ENCODE peak calls at places on chromosomes 16 and 17, in nine cellular contexts. One of them, this sample, is unnamed.
A peak's percentile ranks its signal among the peaks of the same experiment; 100 is the strongest.

GRCh38 chr17:38870259-38871165 is 654 bp downstream of the LASP1 start:
- DNase-seq in heart left ventricle: peak; percentile 84
- DNase-seq in pancreas: peak; percentile 68
- DNase-seq in gastrocnemius medialis: peak; percentile 67
- DNase-seq in ovary: peak; percentile 83
- DNase-seq in cardiac muscle cell: peak; percentile 67
- DNase-seq in heart right ventricle: peak; percentile 76
- DNase-seq in nephron progenitor cell: peak; percentile 63
- DNase-seq in AG04450: no peak
- DNase-seq in this sample: peak; percentile 49

GRCh38 chr16:48499822-48500440 is 110.0 kb downstream of the N4BP1 start:
- DNase-seq in gastrocnemius medialis: no peak
- DNase-seq in AG04450: peak; percentile 75
- DNase-seq in heart right ventricle: peak; percentile 58
- DNase-seq in nephron progenitor cell: no peak
- DNase-seq in heart left ventricle: no peak
- DNase-seq in pancreas: no peak
- DNase-seq in cardiac muscle cell: peak; percentile 97
- DNase-seq in ovary: peak; percentile 61
- DNase-seq in this sample: no peak

GRCh38 chr16:67909056-67909742 is 16.1 kb downstream of the PSKH1 start:
- DNase-seq in ovary: no peak
- DNase-seq in nephron progenitor cell: no peak
- DNase-seq in AG04450: no peak
- DNase-seq in gastrocnemius medialis: no peak
- DNase-seq in heart right ventricle: no peak
- DNase-seq in heart left ventricle: no peak
- DNase-seq in pancreas: no peak
- DNase-seq in cardiac muscle cell: no peak
- DNase-seq in this sample: no peak

GRCh38 chr16:30748634-30749445 is 615 bp downstream of the PHKG2 start:
- DNase-seq in heart left ventricle: peak; percentile 58
- DNase-seq in cardiac muscle cell: peak; percentile 61
- DNase-seq in ovary: peak; percentile 70
- DNase-seq in AG04450: no peak
- DNase-seq in gastrocnemius medialis: peak; percentile 49
- DNase-seq in pancreas: peak; percentile 58
- DNase-seq in heart right ventricle: peak; percentile 43
- DNase-seq in nephron progenitor cell: peak; percentile 61
- DNase-seq in this sample: peak; percentile 56

GRCh38 chr17:43010667-43011308 is 4.2 kb downstream of the IFI35 start:
- DNase-seq in cardiac muscle cell: no peak
- DNase-seq in gastrocnemius medialis: no peak
- DNase-seq in pancreas: peak; percentile 34
- DNase-seq in heart left ventricle: no peak
- DNase-seq in ovary: no peak
- DNase-seq in heart right ventricle: no peak
- DNase-seq in nephron progenitor cell: no peak
- DNase-seq in AG04450: no peak
- DNase-seq in this sample: no peak

GRCh38 chr17:7932483-7932891 is 481 bp downstream of the CNTROB start:
- DNase-seq in nephron progenitor cell: peak; percentile 19
- DNase-seq in ovary: no peak
- DNase-seq in pancreas: no peak
- DNase-seq in gastrocnemius medialis: no peak
- DNase-seq in AG04450: no peak
- DNase-seq in heart left ventricle: no peak
- DNase-seq in heart right ventricle: no peak
- DNase-seq in cardiac muscle cell: peak; percentile 32
- DNase-seq in this sample: no peak

GRCh38 chr17:42920106-42920900 is 19.7 kb downstream of the G6PC1 start:
- DNase-seq in cardiac muscle cell: no peak
- DNase-seq in gastrocnemius medialis: no peak
- DNase-seq in pancreas: no peak
- DNase-seq in heart left ventricle: no peak
- DNase-seq in heart right ventricle: no peak
- DNase-seq in AG04450: no peak
- DNase-seq in ovary: no peak
- DNase-seq in nephron progenitor cell: no peak
- DNase-seq in this sample: no peak

GRCh38 chr17:40552806-40553693 is 12.2 kb downstream of the CCR7 start:
- DNase-seq in AG04450: no peak
- DNase-seq in nephron progenitor cell: no peak
- DNase-seq in heart right ventricle: no peak
- DNase-seq in cardiac muscle cell: no peak
- DNase-seq in ovary: no peak
- DNase-seq in heart left ventricle: no peak
- DNase-seq in gastrocnemius medialis: no peak
- DNase-seq in pancreas: no peak
- DNase-seq in this sample: no peak

GRCh38 chr17:51852603-51853002 is 305.9 kb downstream of the CA10 start:
- DNase-seq in ovary: no peak
- DNase-seq in heart right ventricle: no peak
- DNase-seq in heart left ventricle: no peak
- DNase-seq in pancreas: no peak
- DNase-seq in nephron progenitor cell: no peak
- DNase-seq in cardiac muscle cell: no peak
- DNase-seq in gastrocnemius medialis: no peak
- DNase-seq in AG04450: no peak
- DNase-seq in this sample: no peak

GRCh38 chr17:51853857-51854256 is 304.7 kb downstream of the CA10 start:
- DNase-seq in ovary: no peak
- DNase-seq in heart right ventricle: no peak
- DNase-seq in heart left ventricle: no peak
- DNase-seq in gastrocnemius medialis: no peak
- DNase-seq in cardiac muscle cell: no peak
- DNase-seq in nephron progenitor cell: no peak
- DNase-seq in pancreas: peak; percentile 46
- DNase-seq in AG04450: no peak
- DNase-seq in this sample: no peak

GRCh38 chr17:51846561-51846960 is 312.0 kb downstream of the CA10 start:
- DNase-seq in heart left ventricle: no peak
- DNase-seq in nephron progenitor cell: no peak
- DNase-seq in heart right ventricle: no peak
- DNase-seq in ovary: no peak
- DNase-seq in pancreas: no peak
- DNase-seq in cardiac muscle cell: no peak
- DNase-seq in AG04450: no peak
- DNase-seq in gastrocnemius medialis: no peak
- DNase-seq in this sample: no peak

GRCh38 chr17:51848451-51848850 is 310.1 kb downstream of the CA10 start:
- DNase-seq in heart right ventricle: no peak
- DNase-seq in gastrocnemius medialis: no peak
- DNase-seq in ovary: no peak
- DNase-seq in AG04450: no peak
- DNase-seq in heart left ventricle: no peak
- DNase-seq in pancreas: no peak
- DNase-seq in cardiac muscle cell: no peak
- DNase-seq in nephron progenitor cell: no peak
- DNase-seq in this sample: no peak

GRCh38 chr17:51850206-51850605 is 308.3 kb downstream of the CA10 start:
- DNase-seq in heart left ventricle: no peak
- DNase-seq in AG04450: no peak
- DNase-seq in nephron progenitor cell: no peak
- DNase-seq in cardiac muscle cell: no peak
- DNase-seq in heart right ventricle: no peak
- DNase-seq in gastrocnemius medialis: no peak
- DNase-seq in pancreas: no peak
- DNase-seq in ovary: no peak
- DNase-seq in this sample: no peak
- TF ChIP-seq CTCF in heart left ventricle: no peak
- TF ChIP-seq CTCF in AG04450: no peak
- TF ChIP-seq CTCF in nephron progenitor cell: no peak
- TF ChIP-seq CTCF in cardiac muscle cell: no peak
- TF ChIP-seq CTCF in heart right ventricle: no peak
- TF ChIP-seq CTCF in gastrocnemius medialis: no peak
- TF ChIP-seq CTCF in pancreas: no peak
- TF ChIP-seq CTCF in ovary: no peak
- TF ChIP-seq CTCF in this sample: no peak

GRCh38 chr17:67557921-67558320 is 159.8 kb upstream of the NOL11 start:
- DNase-seq in gastrocnemius medialis: no peak
- DNase-seq in heart right ventricle: no peak
- DNase-seq in ovary: no peak
- DNase-seq in nephron progenitor cell: no peak
- DNase-seq in cardiac muscle cell: peak; percentile 25
- DNase-seq in pancreas: no peak
- DNase-seq in AG04450: no peak
- DNase-seq in heart left ventricle: no peak
- DNase-seq in this sample: no peak

GRCh38 chr17:67562036-67562435 is 155.7 kb upstream of the NOL11 start:
- DNase-seq in ovary: no peak
- DNase-seq in heart left ventricle: no peak
- DNase-seq in heart right ventricle: no peak
- DNase-seq in gastrocnemius medialis: no peak
- DNase-seq in nephron progenitor cell: no peak
- DNase-seq in AG04450: no peak
- DNase-seq in cardiac muscle cell: no peak
- DNase-seq in pancreas: no peak
- DNase-seq in this sample: no peak

GRCh38 chr17:67557052-67557845 is 160.5 kb upstream of the NOL11 start:
- DNase-seq in gastrocnemius medialis: no peak
- DNase-seq in nephron progenitor cell: no peak
- DNase-seq in heart right ventricle: no peak
- DNase-seq in ovary: no peak
- DNase-seq in AG04450: no peak
- DNase-seq in pancreas: no peak
- DNase-seq in cardiac muscle cell: no peak
- DNase-seq in heart left ventricle: no peak
- DNase-seq in this sample: no peak

GRCh38 chr17:67558740-67559380 is 158.9 kb upstream of the NOL11 start:
- DNase-seq in pancreas: no peak
- DNase-seq in nephron progenitor cell: no peak
- DNase-seq in ovary: no peak
- DNase-seq in cardiac muscle cell: peak; percentile 43
- DNase-seq in AG04450: no peak
- DNase-seq in gastrocnemius medialis: peak; percentile 25
- DNase-seq in heart left ventricle: no peak
- DNase-seq in heart right ventricle: no peak
- DNase-seq in this sample: no peak

GRCh38 chr17:67559381-67559966 is 158.3 kb upstream of the NOL11 start:
- DNase-seq in cardiac muscle cell: no peak
- DNase-seq in pancreas: no peak
- DNase-seq in ovary: no peak
- DNase-seq in nephron progenitor cell: no peak
- DNase-seq in AG04450: no peak
- DNase-seq in gastrocnemius medialis: no peak
- DNase-seq in heart right ventricle: no peak
- DNase-seq in heart left ventricle: no peak
- DNase-seq in this sample: no peak
- TF ChIP-seq CTCF in cardiac muscle cell: peak; percentile 18
- TF ChIP-seq CTCF in pancreas: no peak
- TF ChIP-seq CTCF in ovary: no peak
- TF ChIP-seq CTCF in nephron progenitor cell: no peak
- TF ChIP-seq CTCF in AG04450: no peak
- TF ChIP-seq CTCF in gastrocnemius medialis: no peak
- TF ChIP-seq CTCF in heart right ventricle: no peak
- TF ChIP-seq CTCF in heart left ventricle: no peak
- TF ChIP-seq CTCF in this sample: no peak

GRCh38 chr16:11968577-11968976 is 3.6 kb downstream of the TNFRSF17 start:
- DNase-seq in heart left ventricle: no peak
- DNase-seq in gastrocnemius medialis: no peak
- DNase-seq in cardiac muscle cell: no peak
- DNase-seq in heart right ventricle: no peak
- DNase-seq in ovary: no peak
- DNase-seq in nephron progenitor cell: no peak
- DNase-seq in AG04450: no peak
- DNase-seq in pancreas: no peak
- DNase-seq in this sample: no peak

GRCh38 chr16:11976850-11977205 is 294 bp downstream of the SNX29 start:
- DNase-seq in heart left ventricle: no peak
- DNase-seq in cardiac muscle cell: no peak
- DNase-seq in ovary: no peak
- DNase-seq in AG04450: no peak
- DNase-seq in heart right ventricle: peak; percentile 13
- DNase-seq in pancreas: no peak
- DNase-seq in gastrocnemius medialis: no peak
- DNase-seq in nephron progenitor cell: no peak
- DNase-seq in this sample: no peak

GRCh38 chr16:11973065-11973464 is 3.5 kb upstream of the SNX29 start:
- DNase-seq in AG04450: no peak
- DNase-seq in heart left ventricle: no peak
- DNase-seq in heart right ventricle: no peak
- DNase-seq in gastrocnemius medialis: no peak
- DNase-seq in cardiac muscle cell: no peak
- DNase-seq in nephron progenitor cell: no peak
- DNase-seq in ovary: no peak
- DNase-seq in pancreas: no peak
- DNase-seq in this sample: no peak

GRCh38 chr16:11967195-11967911 is 2.3 kb downstream of the TNFRSF17 start:
- DNase-seq in nephron progenitor cell: no peak
- DNase-seq in cardiac muscle cell: no peak
- DNase-seq in ovary: no peak
- DNase-seq in heart left ventricle: no peak
- DNase-seq in gastrocnemius medialis: no peak
- DNase-seq in AG04450: no peak
- DNase-seq in heart right ventricle: no peak
- DNase-seq in pancreas: no peak
- DNase-seq in this sample: no peak

GRCh38 chr16:11972128-11972527 is 4.4 kb upstream of the SNX29 start:
- DNase-seq in heart right ventricle: no peak
- DNase-seq in AG04450: no peak
- DNase-seq in gastrocnemius medialis: no peak
- DNase-seq in cardiac muscle cell: peak; percentile 38
- DNase-seq in nephron progenitor cell: no peak
- DNase-seq in pancreas: no peak
- DNase-seq in heart left ventricle: no peak
- DNase-seq in ovary: no peak
- DNase-seq in this sample: no peak
- TF ChIP-seq CTCF in heart right ventricle: no peak
- TF ChIP-seq CTCF in AG04450: peak; percentile 43
- TF ChIP-seq CTCF in gastrocnemius medialis: no peak
- TF ChIP-seq CTCF in cardiac muscle cell: peak; percentile 23
- TF ChIP-seq CTCF in nephron progenitor cell: no peak
- TF ChIP-seq CTCF in pancreas: no peak
- TF ChIP-seq CTCF in heart left ventricle: no peak
- TF ChIP-seq CTCF in ovary: no peak
- TF ChIP-seq CTCF in this sample: no peak

GRCh38 chr17:66273391-66273722 is 29.1 kb upstream of the PRKCA start:
- DNase-seq in nephron progenitor cell: no peak
- DNase-seq in pancreas: no peak
- DNase-seq in heart right ventricle: no peak
- DNase-seq in heart left ventricle: no peak
- DNase-seq in ovary: no peak
- DNase-seq in AG04450: no peak
- DNase-seq in gastrocnemius medialis: no peak
- DNase-seq in cardiac muscle cell: no peak
- DNase-seq in this sample: no peak

GRCh38 chr17:66271512-66271911 is 30.9 kb upstream of the PRKCA start:
- DNase-seq in AG04450: no peak
- DNase-seq in heart left ventricle: no peak
- DNase-seq in nephron progenitor cell: no peak
- DNase-seq in pancreas: no peak
- DNase-seq in ovary: no peak
- DNase-seq in cardiac muscle cell: no peak
- DNase-seq in gastrocnemius medialis: no peak
- DNase-seq in heart right ventricle: no peak
- DNase-seq in this sample: no peak

GRCh38 chr17:66270106-66270505 is 32.3 kb upstream of the PRKCA start:
- DNase-seq in ovary: no peak
- DNase-seq in gastrocnemius medialis: no peak
- DNase-seq in pancreas: no peak
- DNase-seq in nephron progenitor cell: no peak
- DNase-seq in heart left ventricle: no peak
- DNase-seq in cardiac muscle cell: no peak
- DNase-seq in heart right ventricle: no peak
- DNase-seq in AG04450: no peak
- DNase-seq in this sample: no peak

GRCh38 chr17:66275651-66276050 is 26.8 kb upstream of the PRKCA start:
- DNase-seq in heart right ventricle: no peak
- DNase-seq in heart left ventricle: no peak
- DNase-seq in gastrocnemius medialis: no peak
- DNase-seq in ovary: no peak
- DNase-seq in nephron progenitor cell: no peak
- DNase-seq in cardiac muscle cell: peak; percentile 78
- DNase-seq in pancreas: no peak
- DNase-seq in AG04450: peak; percentile 56
- DNase-seq in this sample: no peak

DNA sequence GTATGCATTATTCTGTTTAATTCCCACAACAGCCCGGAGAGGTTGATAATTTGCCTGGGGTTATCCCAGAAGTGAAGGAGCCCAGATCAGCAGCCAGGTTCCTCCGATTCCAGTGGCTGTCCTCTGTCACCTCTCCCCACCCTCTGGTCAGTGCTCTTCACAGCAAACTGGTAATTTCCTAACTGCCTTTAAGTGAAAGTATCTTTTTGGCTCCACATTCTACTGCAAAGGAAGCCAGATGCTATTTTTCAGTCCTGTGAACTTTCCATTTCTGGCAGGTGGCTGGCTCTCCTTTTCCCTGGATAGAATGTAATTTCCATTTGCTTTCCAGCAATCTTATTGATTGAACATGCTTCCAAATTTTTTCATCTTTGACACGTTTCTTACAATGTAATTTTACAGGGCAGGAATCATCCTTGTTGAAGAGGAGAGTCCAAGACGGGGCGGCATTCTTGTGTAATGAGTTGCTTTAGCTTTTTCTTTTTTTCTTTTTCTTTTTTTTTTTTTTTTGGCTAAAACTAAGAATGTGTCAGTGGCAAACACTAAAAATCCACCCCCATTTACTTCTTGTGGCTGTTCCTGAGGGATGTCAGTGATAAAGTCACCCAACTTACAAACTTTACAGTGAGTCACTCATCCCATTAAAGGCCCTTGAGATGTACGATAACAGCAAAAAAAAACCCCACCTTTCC is 29.6 kb upstream of the PRKCA start:
- DNase-seq in cardiac muscle cell: peak; percentile 68
- DNase-seq in AG04450: peak; percentile 20
- DNase-seq in gastrocnemius medialis: no peak
- DNase-seq in nephron progenitor cell: no peak
- DNase-seq in heart left ventricle: no peak
- DNase-seq in pancreas: no peak
- DNase-seq in ovary: no peak
- DNase-seq in heart right ventricle: no peak
- DNase-seq in this sample: no peak
- TF ChIP-seq CTCF in cardiac muscle cell: no peak
- TF ChIP-seq CTCF in AG04450: no peak
- TF ChIP-seq CTCF in gastrocnemius medialis: no peak
- TF ChIP-seq CTCF in nephron progenitor cell: no peak
- TF ChIP-seq CTCF in heart left ventricle: no peak
- TF ChIP-seq CTCF in pancreas: no peak
- TF ChIP-seq CTCF in ovary: no peak
- TF ChIP-seq CTCF in heart right ventricle: no peak
- TF ChIP-seq CTCF in this sample: no peak